ENCODE peak calls at places on chromosomes 2 and 18, in six cellular contexts. One of them, this sample, is unnamed.

GRCh38 chr2:102592601-102593000 is 26.8 kb upstream of the SLC9A2 start:
- DNase-seq in cardiac muscle cell: no peak
- DNase-seq in adrenal gland: no peak
- DNase-seq in endothelial cell of umbilical vein: peak; percentile 36
- DNase-seq in dorsolateral prefrontal cortex: no peak
- DNase-seq in AG04450: no peak
- DNase-seq in this sample: no peak

GRCh38 chr18:47427951-47428350 is 176.5 kb upstream of the SKOR2 start:
- DNase-seq in cardiac muscle cell: no peak
- DNase-seq in adrenal gland: no peak
- DNase-seq in endothelial cell of umbilical vein: no peak
- DNase-seq in dorsolateral prefrontal cortex: no peak
- DNase-seq in AG04450: no peak
- DNase-seq in this sample: no peak

GRCh38 chr2:45905643-45905969 is 254.1 kb downstream of the PRKCE start:
- DNase-seq in cardiac muscle cell: no peak
- DNase-seq in adrenal gland: no peak
- DNase-seq in endothelial cell of umbilical vein: no peak
- DNase-seq in dorsolateral prefrontal cortex: no peak
- DNase-seq in AG04450: no peak
- DNase-seq in this sample: no peak

GRCh38 chr2:2101924-2102323 is 229.2 kb downstream of the MYT1L start:
- DNase-seq in cardiac muscle cell: no peak
- DNase-seq in adrenal gland: no peak
- DNase-seq in endothelial cell of umbilical vein: no peak
- DNase-seq in dorsolateral prefrontal cortex: no peak
- DNase-seq in AG04450: no peak
- DNase-seq in this sample: no peak

GRCh38 chr2:22634167-22634566 is 750.8 kb upstream of the KLHL29 start:
- DNase-seq in cardiac muscle cell: no peak
- DNase-seq in adrenal gland: no peak
- DNase-seq in endothelial cell of umbilical vein: no peak
- DNase-seq in dorsolateral prefrontal cortex: no peak
- DNase-seq in AG04450: no peak
- DNase-seq in this sample: no peak

GRCh38 chr18:57660961-57661360 is 39.3 kb upstream of the NARS1 start:
- DNase-seq in cardiac muscle cell: no peak
- DNase-seq in adrenal gland: no peak
- DNase-seq in endothelial cell of umbilical vein: no peak
- DNase-seq in dorsolateral prefrontal cortex: no peak
- DNase-seq in AG04450: peak; percentile 54
- DNase-seq in this sample: peak; percentile 80

GRCh38 chr2:139916822-139917221 is 1136.6 kb upstream of the NXPH2 start:
- DNase-seq in cardiac muscle cell: no peak
- DNase-seq in adrenal gland: no peak
- DNase-seq in endothelial cell of umbilical vein: peak; percentile 11
- DNase-seq in dorsolateral prefrontal cortex: no peak
- DNase-seq in AG04450: no peak
- DNase-seq in this sample: no peak

GRCh38 chr2:16861154-16861929 is 195.7 kb upstream of the CYRIA start:
- DNase-seq in cardiac muscle cell: no peak
- DNase-seq in adrenal gland: no peak
- DNase-seq in endothelial cell of umbilical vein: no peak
- DNase-seq in dorsolateral prefrontal cortex: peak; percentile 20
- DNase-seq in AG04450: no peak
- DNase-seq in this sample: no peak

GRCh38 chr2:239245107-239245506 is 155.7 kb downstream of the HDAC4 start:
- DNase-seq in cardiac muscle cell: no peak
- DNase-seq in adrenal gland: no peak
- DNase-seq in endothelial cell of umbilical vein: no peak
- DNase-seq in dorsolateral prefrontal cortex: no peak
- DNase-seq in AG04450: no peak
- DNase-seq in this sample: no peak

GRCh38 chr18:74153377-74153776 is 5.1 kb downstream of the TIMM21 start:
- DNase-seq in cardiac muscle cell: no peak
- DNase-seq in adrenal gland: no peak
- DNase-seq in endothelial cell of umbilical vein: no peak
- DNase-seq in dorsolateral prefrontal cortex: no peak
- DNase-seq in AG04450: no peak
- DNase-seq in this sample: no peak

GRCh38 chr2:234980476-234981187 is 28.8 kb downstream of the SH3BP4 start:
- DNase-seq in cardiac muscle cell: no peak
- DNase-seq in adrenal gland: no peak
- DNase-seq in endothelial cell of umbilical vein: peak; percentile 98
- DNase-seq in dorsolateral prefrontal cortex: no peak
- DNase-seq in AG04450: no peak
- DNase-seq in this sample: no peak

GRCh38 chr2:233417282-233417681 is 63.0 kb downstream of the DGKD start:
- DNase-seq in cardiac muscle cell: no peak
- DNase-seq in adrenal gland: no peak
- DNase-seq in endothelial cell of umbilical vein: no peak
- DNase-seq in dorsolateral prefrontal cortex: peak; percentile 0
- DNase-seq in AG04450: no peak
- DNase-seq in this sample: no peak

GRCh38 chr2:39851691-39852110 is 72.6 kb upstream of the THUMPD2 start:
- DNase-seq in cardiac muscle cell: no peak
- DNase-seq in adrenal gland: peak; percentile 18
- DNase-seq in endothelial cell of umbilical vein: no peak
- DNase-seq in dorsolateral prefrontal cortex: no peak
- DNase-seq in AG04450: peak; percentile 47
- DNase-seq in this sample: peak; percentile 32

GRCh38 chr2:174328309-174329156 is 6.2 kb upstream of the SP9 start:
- DNase-seq in cardiac muscle cell: no peak
- DNase-seq in adrenal gland: no peak
- DNase-seq in endothelial cell of umbilical vein: no peak
- DNase-seq in dorsolateral prefrontal cortex: no peak
- DNase-seq in AG04450: no peak
- DNase-seq in this sample: no peak

GRCh38 chr2:73202156-73203054 is at the start of gene NOTO:
- DNase-seq in cardiac muscle cell: peak; percentile 28
- DNase-seq in adrenal gland: no peak
- DNase-seq in endothelial cell of umbilical vein: no peak
- DNase-seq in dorsolateral prefrontal cortex: peak; percentile 39
- DNase-seq in AG04450: no peak
- DNase-seq in this sample: no peak

GRCh38 chr2:21181957-21182356 is 58.2 kb downstream of the TDRD15 start:
- DNase-seq in cardiac muscle cell: no peak
- DNase-seq in adrenal gland: no peak
- DNase-seq in endothelial cell of umbilical vein: no peak
- DNase-seq in dorsolateral prefrontal cortex: no peak
- DNase-seq in AG04450: no peak
- DNase-seq in this sample: no peak

GRCh38 chr2:215626063-215626462 is 190.2 kb upstream of the FN1 start:
- DNase-seq in cardiac muscle cell: no peak
- DNase-seq in adrenal gland: no peak
- DNase-seq in endothelial cell of umbilical vein: no peak
- DNase-seq in dorsolateral prefrontal cortex: no peak
- DNase-seq in AG04450: no peak
- DNase-seq in this sample: no peak

GRCh38 chr2:219592721-219593120 is 4.9 kb upstream of the STK11IP start:
- DNase-seq in cardiac muscle cell: no peak
- DNase-seq in adrenal gland: no peak
- DNase-seq in endothelial cell of umbilical vein: no peak
- DNase-seq in dorsolateral prefrontal cortex: no peak
- DNase-seq in AG04450: no peak
- DNase-seq in this sample: no peak

GRCh38 chr18:26405190-26405781 is 143.1 kb downstream of the KCTD1 start:
- DNase-seq in cardiac muscle cell: peak; percentile 35
- DNase-seq in adrenal gland: peak; percentile 55
- DNase-seq in endothelial cell of umbilical vein: peak; percentile 46
- DNase-seq in dorsolateral prefrontal cortex: peak; percentile 33
- DNase-seq in AG04450: no peak
- DNase-seq in this sample: peak; percentile 26

GRCh38 chr18:13716916-13717315 is 9.4 kb downstream of the FAM210A start:
- DNase-seq in cardiac muscle cell: no peak
- DNase-seq in adrenal gland: no peak
- DNase-seq in endothelial cell of umbilical vein: no peak
- DNase-seq in dorsolateral prefrontal cortex: no peak
- DNase-seq in AG04450: no peak
- DNase-seq in this sample: no peak

GRCh38 chr2:6526093-6526824 is 339.4 kb downstream of the CMPK2 start:
- DNase-seq in cardiac muscle cell: peak; percentile 65
- DNase-seq in adrenal gland: no peak
- DNase-seq in endothelial cell of umbilical vein: no peak
- DNase-seq in dorsolateral prefrontal cortex: no peak
- DNase-seq in AG04450: no peak
- DNase-seq in this sample: no peak

GRCh38 chr18:49841236-49842217 is 28.2 kb upstream of the ACAA2 start:
- DNase-seq in cardiac muscle cell: no peak
- DNase-seq in adrenal gland: no peak
- DNase-seq in endothelial cell of umbilical vein: no peak
- DNase-seq in dorsolateral prefrontal cortex: no peak
- DNase-seq in AG04450: no peak
- DNase-seq in this sample: no peak

GRCh38 chr2:190713476-190713875 is 64.6 kb downstream of the NAB1 start:
- DNase-seq in cardiac muscle cell: no peak
- DNase-seq in adrenal gland: no peak
- DNase-seq in endothelial cell of umbilical vein: no peak
- DNase-seq in dorsolateral prefrontal cortex: no peak
- DNase-seq in AG04450: no peak
- DNase-seq in this sample: no peak

GRCh38 chr2:232367591-232368233 is 10.8 kb upstream of the ALPP start:
- DNase-seq in cardiac muscle cell: no peak
- DNase-seq in adrenal gland: no peak
- DNase-seq in endothelial cell of umbilical vein: no peak
- DNase-seq in dorsolateral prefrontal cortex: no peak
- DNase-seq in AG04450: no peak
- DNase-seq in this sample: no peak

GRCh38 chr2:65576861-65577601 is 144.6 kb upstream of the SPRED2 start:
- DNase-seq in cardiac muscle cell: no peak
- DNase-seq in adrenal gland: no peak
- DNase-seq in endothelial cell of umbilical vein: peak; percentile 87
- DNase-seq in dorsolateral prefrontal cortex: no peak
- DNase-seq in AG04450: peak; percentile 83
- DNase-seq in this sample: peak; percentile 96

GRCh38 chr18:51196811-51197660 is 445 bp downstream of the MEX3C start:
- DNase-seq in cardiac muscle cell: peak; percentile 55
- DNase-seq in adrenal gland: peak; percentile 70
- DNase-seq in endothelial cell of umbilical vein: peak; percentile 53
- DNase-seq in dorsolateral prefrontal cortex: peak; percentile 32
- DNase-seq in AG04450: no peak
- DNase-seq in this sample: peak; percentile 21

GRCh38 chr2:204743368-204743960 is 198.2 kb downstream of the PARD3B start:
- DNase-seq in cardiac muscle cell: no peak
- DNase-seq in adrenal gland: no peak
- DNase-seq in endothelial cell of umbilical vein: peak; percentile 61
- DNase-seq in dorsolateral prefrontal cortex: no peak
- DNase-seq in AG04450: no peak
- DNase-seq in this sample: no peak

DNA sequence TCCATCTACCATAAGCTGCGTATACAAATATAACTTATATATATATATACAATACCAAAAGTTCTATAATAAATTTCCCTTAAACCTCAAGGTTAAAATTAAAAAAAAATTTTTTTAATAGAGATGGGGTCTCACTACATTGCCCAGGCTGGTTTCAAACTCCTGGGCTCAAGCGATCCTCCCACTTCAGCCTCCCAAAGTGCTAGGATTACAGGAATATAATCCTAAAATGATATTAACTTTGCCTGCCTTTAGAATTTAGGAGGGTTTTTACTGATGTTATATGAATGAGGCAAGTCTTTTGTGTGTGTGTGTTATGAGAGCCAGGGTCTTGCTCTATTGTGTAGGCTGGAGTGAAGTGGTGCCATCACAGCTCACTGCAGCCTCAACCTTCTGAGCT is 49.2 kb downstream of the HNRNPLL start:
- DNase-seq in cardiac muscle cell: no peak
- DNase-seq in adrenal gland: no peak
- DNase-seq in endothelial cell of umbilical vein: no peak
- DNase-seq in dorsolateral prefrontal cortex: no peak
- DNase-seq in AG04450: no peak
- DNase-seq in this sample: no peak
- TF ChIP-seq CTCF in cardiac muscle cell: no peak
- TF ChIP-seq CTCF in adrenal gland: no peak
- TF ChIP-seq CTCF in endothelial cell of umbilical vein: no peak
- TF ChIP-seq CTCF in dorsolateral prefrontal cortex: no peak
- TF ChIP-seq CTCF in AG04450: no peak
- TF ChIP-seq CTCF in this sample: no peak

GRCh38 chr2:20103514-20103913 is 52.1 kb upstream of the LAPTM4A start:
- DNase-seq in cardiac muscle cell: peak; percentile 27
- DNase-seq in adrenal gland: no peak
- DNase-seq in endothelial cell of umbilical vein: no peak
- DNase-seq in dorsolateral prefrontal cortex: no peak
- DNase-seq in AG04450: no peak
- DNase-seq in this sample: peak; percentile 49
- TF ChIP-seq CTCF in cardiac muscle cell: peak; percentile 8
- TF ChIP-seq CTCF in adrenal gland: no peak
- TF ChIP-seq CTCF in endothelial cell of umbilical vein: no peak
- TF ChIP-seq CTCF in dorsolateral prefrontal cortex: no peak
- TF ChIP-seq CTCF in AG04450: peak; percentile 22
- TF ChIP-seq CTCF in this sample: peak; percentile 73

DNA sequence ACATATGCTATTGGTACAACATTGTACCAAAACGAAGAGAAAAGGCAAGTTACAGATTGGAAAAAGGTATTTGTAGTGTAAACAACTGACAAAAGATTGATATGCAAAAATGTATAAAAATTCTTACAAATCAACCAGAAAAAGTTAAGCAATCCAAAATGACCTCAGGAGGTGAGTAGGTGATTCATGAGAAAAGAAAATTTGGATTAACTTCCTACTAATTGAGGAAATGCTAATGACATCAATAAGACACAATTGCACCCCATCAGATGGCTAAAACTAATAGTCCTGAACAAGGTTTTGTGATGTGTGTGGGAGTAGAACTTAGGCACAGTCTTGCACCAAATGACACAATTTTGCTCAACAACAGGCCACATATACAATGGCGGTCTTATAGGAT is 129.3 kb downstream of the COPS8 start:
- DNase-seq in cardiac muscle cell: no peak
- DNase-seq in adrenal gland: no peak
- DNase-seq in endothelial cell of umbilical vein: no peak
- DNase-seq in dorsolateral prefrontal cortex: no peak
- DNase-seq in AG04450: no peak
- DNase-seq in this sample: no peak
- TF ChIP-seq CTCF in cardiac muscle cell: no peak
- TF ChIP-seq CTCF in adrenal gland: no peak
- TF ChIP-seq CTCF in endothelial cell of umbilical vein: no peak
- TF ChIP-seq CTCF in dorsolateral prefrontal cortex: no peak
- TF ChIP-seq CTCF in AG04450: no peak
- TF ChIP-seq CTCF in this sample: no peak

DNA sequence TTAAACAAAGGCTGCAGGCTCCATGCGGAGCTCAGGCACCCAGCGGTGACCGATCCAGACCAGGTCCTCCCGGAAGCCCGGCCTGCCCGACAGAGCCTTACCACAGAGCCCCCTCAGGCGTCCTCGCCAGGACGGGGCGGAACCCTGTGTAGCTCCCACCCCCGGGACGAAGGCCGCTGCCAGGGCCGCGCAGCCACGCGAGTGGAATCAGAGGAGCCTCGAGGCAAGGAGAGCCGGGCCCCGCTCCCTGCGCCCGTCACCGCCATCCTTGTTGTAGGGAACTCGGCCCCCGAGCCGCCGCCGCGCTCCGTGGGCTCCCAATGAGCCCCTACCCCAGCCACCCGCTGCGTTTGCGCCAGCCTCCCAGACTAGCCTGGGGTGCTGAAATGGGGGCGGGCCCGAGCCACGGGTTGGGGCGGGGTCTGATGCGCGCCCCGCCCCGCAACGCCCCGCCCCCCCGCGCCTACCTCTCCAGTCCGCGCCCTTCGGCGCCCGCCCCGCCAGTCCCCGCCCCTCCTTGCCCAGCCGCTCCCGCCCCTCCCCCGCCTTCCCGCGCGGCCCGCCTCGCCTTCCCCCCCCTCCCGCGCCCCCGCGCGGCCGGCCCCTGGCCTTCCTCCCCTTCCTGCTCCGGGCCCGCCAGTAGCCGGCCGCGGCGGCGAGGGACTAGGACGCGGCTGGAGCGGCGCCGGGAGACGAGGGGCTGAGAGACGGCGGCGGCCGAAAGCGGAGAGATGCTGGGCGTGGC is at the start of gene LIMS1:
- DNase-seq in cardiac muscle cell: peak; percentile 94
- DNase-seq in adrenal gland: peak; percentile 93
- DNase-seq in endothelial cell of umbilical vein: peak; percentile 90
- DNase-seq in dorsolateral prefrontal cortex: peak; percentile 76
- DNase-seq in AG04450: peak; percentile 46
- DNase-seq in this sample: peak; percentile 85
- TF ChIP-seq CTCF in cardiac muscle cell: no peak
- TF ChIP-seq CTCF in adrenal gland: no peak
- TF ChIP-seq CTCF in endothelial cell of umbilical vein: no peak
- TF ChIP-seq CTCF in dorsolateral prefrontal cortex: no peak
- TF ChIP-seq CTCF in AG04450: no peak
- TF ChIP-seq CTCF in this sample: peak; percentile 21

This sample was measured in HFFc6.